ENCODE peak calls at places on chromosome 21, in five cellular contexts. One of them, this sample, is unnamed.

GRCh38 chr21:31420354-31420753 is 76.3 kb upstream of the TIAM1 start:
- DNase-seq in stimulated activated naive B cell treated with anti-CD40 and anti-IgM and Interleukin-4, amounts not matched to agents 10 μg/mL and 1 μg/mL and 100 μg/mL, for 72 hours: no peak
- DNase-seq in upper lobe of right lung: no peak
- DNase-seq in stimulated activated CD4-positive, alpha-beta T cell treated with anti-CD3 and anti-CD28 coated beads, TNF-alpha, amount 100 ng/mL, for 48 hours: no peak
- DNase-seq in substantia nigra: no peak
- DNase-seq in this sample: no peak

GRCh38 chr21:34670962-34671348 is 2.2 kb downstream of the CLIC6 start:
- DNase-seq in stimulated activated naive B cell treated with anti-CD40 and anti-IgM and Interleukin-4, amounts not matched to agents 10 μg/mL and 1 μg/mL and 100 μg/mL, for 72 hours: no peak
- DNase-seq in upper lobe of right lung: no peak
- DNase-seq in stimulated activated CD4-positive, alpha-beta T cell treated with anti-CD3 and anti-CD28 coated beads, TNF-alpha, amount 100 ng/mL, for 48 hours: no peak
- DNase-seq in substantia nigra: no peak
- DNase-seq in this sample: peak

GRCh38 chr21:44508426-44508710 is 31.6 kb downstream of the KRTAP10-1 start:
- DNase-seq in stimulated activated naive B cell treated with anti-CD40 and anti-IgM and Interleukin-4, amounts not matched to agents 10 μg/mL and 1 μg/mL and 100 μg/mL, for 72 hours: no peak
- DNase-seq in upper lobe of right lung: no peak
- DNase-seq in stimulated activated CD4-positive, alpha-beta T cell treated with anti-CD3 and anti-CD28 coated beads, TNF-alpha, amount 100 ng/mL, for 48 hours: no peak
- DNase-seq in substantia nigra: no peak
- DNase-seq in this sample: no peak

GRCh38 chr21:39660191-39660590 is 47.5 kb downstream of the B3GALT5 start:
- DNase-seq in stimulated activated naive B cell treated with anti-CD40 and anti-IgM and Interleukin-4, amounts not matched to agents 10 μg/mL and 1 μg/mL and 100 μg/mL, for 72 hours: no peak
- DNase-seq in upper lobe of right lung: no peak
- DNase-seq in stimulated activated CD4-positive, alpha-beta T cell treated with anti-CD3 and anti-CD28 coated beads, TNF-alpha, amount 100 ng/mL, for 48 hours: no peak
- DNase-seq in substantia nigra: no peak
- DNase-seq in this sample: no peak

GRCh38 chr21:45962531-45963224 is 18.9 kb upstream of the COL6A1 start:
- DNase-seq in stimulated activated naive B cell treated with anti-CD40 and anti-IgM and Interleukin-4, amounts not matched to agents 10 μg/mL and 1 μg/mL and 100 μg/mL, for 72 hours: no peak
- DNase-seq in upper lobe of right lung: no peak
- DNase-seq in stimulated activated CD4-positive, alpha-beta T cell treated with anti-CD3 and anti-CD28 coated beads, TNF-alpha, amount 100 ng/mL, for 48 hours: no peak
- DNase-seq in substantia nigra: no peak
- DNase-seq in this sample: no peak

GRCh38 chr21:32955307-32955937 is 70.3 kb upstream of the OLIG2 start:
- DNase-seq in stimulated activated naive B cell treated with anti-CD40 and anti-IgM and Interleukin-4, amounts not matched to agents 10 μg/mL and 1 μg/mL and 100 μg/mL, for 72 hours: no peak
- DNase-seq in upper lobe of right lung: no peak
- DNase-seq in stimulated activated CD4-positive, alpha-beta T cell treated with anti-CD3 and anti-CD28 coated beads, TNF-alpha, amount 100 ng/mL, for 48 hours: no peak
- DNase-seq in substantia nigra: peak
- DNase-seq in this sample: no peak

GRCh38 chr21:35909456-35910178 is 150.7 kb downstream of the SETD4 start:
- DNase-seq in stimulated activated naive B cell treated with anti-CD40 and anti-IgM and Interleukin-4, amounts not matched to agents 10 μg/mL and 1 μg/mL and 100 μg/mL, for 72 hours: no peak
- DNase-seq in upper lobe of right lung: no peak
- DNase-seq in stimulated activated CD4-positive, alpha-beta T cell treated with anti-CD3 and anti-CD28 coated beads, TNF-alpha, amount 100 ng/mL, for 48 hours: no peak
- DNase-seq in substantia nigra: no peak
- DNase-seq in this sample: no peak

GRCh38 chr21:46323227-46323709 is 402 bp downstream of the C21orf58 start:
- DNase-seq in stimulated activated naive B cell treated with anti-CD40 and anti-IgM and Interleukin-4, amounts not matched to agents 10 μg/mL and 1 μg/mL and 100 μg/mL, for 72 hours: no peak
- DNase-seq in upper lobe of right lung: no peak
- DNase-seq in stimulated activated CD4-positive, alpha-beta T cell treated with anti-CD3 and anti-CD28 coated beads, TNF-alpha, amount 100 ng/mL, for 48 hours: no peak
- DNase-seq in substantia nigra: no peak
- DNase-seq in this sample: peak

GRCh38 chr21:29196664-29197052 is 66.2 kb downstream of the MAP3K7CL start:
- DNase-seq in stimulated activated naive B cell treated with anti-CD40 and anti-IgM and Interleukin-4, amounts not matched to agents 10 μg/mL and 1 μg/mL and 100 μg/mL, for 72 hours: no peak
- DNase-seq in upper lobe of right lung: no peak
- DNase-seq in stimulated activated CD4-positive, alpha-beta T cell treated with anti-CD3 and anti-CD28 coated beads, TNF-alpha, amount 100 ng/mL, for 48 hours: no peak
- DNase-seq in substantia nigra: no peak
- DNase-seq in this sample: peak

GRCh38 chr21:41024341-41025056 is 143.5 kb upstream of the BACE2 start:
- DNase-seq in stimulated activated naive B cell treated with anti-CD40 and anti-IgM and Interleukin-4, amounts not matched to agents 10 μg/mL and 1 μg/mL and 100 μg/mL, for 72 hours: no peak
- DNase-seq in upper lobe of right lung: no peak
- DNase-seq in stimulated activated CD4-positive, alpha-beta T cell treated with anti-CD3 and anti-CD28 coated beads, TNF-alpha, amount 100 ng/mL, for 48 hours: no peak
- DNase-seq in substantia nigra: peak
- DNase-seq in this sample: no peak

GRCh38 chr21:17726047-17726446 is 93.1 kb downstream of the C21orf91 start:
- DNase-seq in stimulated activated naive B cell treated with anti-CD40 and anti-IgM and Interleukin-4, amounts not matched to agents 10 μg/mL and 1 μg/mL and 100 μg/mL, for 72 hours: no peak
- DNase-seq in upper lobe of right lung: no peak
- DNase-seq in stimulated activated CD4-positive, alpha-beta T cell treated with anti-CD3 and anti-CD28 coated beads, TNF-alpha, amount 100 ng/mL, for 48 hours: no peak
- DNase-seq in substantia nigra: no peak
- DNase-seq in this sample: no peak

GRCh38 chr21:36767096-36767495 is 68.2 kb downstream of the SIM2 start:
- DNase-seq in stimulated activated naive B cell treated with anti-CD40 and anti-IgM and Interleukin-4, amounts not matched to agents 10 μg/mL and 1 μg/mL and 100 μg/mL, for 72 hours: no peak
- DNase-seq in upper lobe of right lung: no peak
- DNase-seq in stimulated activated CD4-positive, alpha-beta T cell treated with anti-CD3 and anti-CD28 coated beads, TNF-alpha, amount 100 ng/mL, for 48 hours: no peak
- DNase-seq in substantia nigra: no peak
- DNase-seq in this sample: no peak

GRCh38 chr21:46095814-46096595 is 1.9 kb upstream of the COL6A2 start:
- DNase-seq in stimulated activated naive B cell treated with anti-CD40 and anti-IgM and Interleukin-4, amounts not matched to agents 10 μg/mL and 1 μg/mL and 100 μg/mL, for 72 hours: no peak
- DNase-seq in upper lobe of right lung: peak
- DNase-seq in stimulated activated CD4-positive, alpha-beta T cell treated with anti-CD3 and anti-CD28 coated beads, TNF-alpha, amount 100 ng/mL, for 48 hours: no peak
- DNase-seq in substantia nigra: no peak
- DNase-seq in this sample: peak

GRCh38 chr21:17370263-17370662 is 142.6 kb upstream of the CXADR start:
- DNase-seq in stimulated activated naive B cell treated with anti-CD40 and anti-IgM and Interleukin-4, amounts not matched to agents 10 μg/mL and 1 μg/mL and 100 μg/mL, for 72 hours: no peak
- DNase-seq in upper lobe of right lung: peak
- DNase-seq in stimulated activated CD4-positive, alpha-beta T cell treated with anti-CD3 and anti-CD28 coated beads, TNF-alpha, amount 100 ng/mL, for 48 hours: no peak
- DNase-seq in substantia nigra: no peak
- DNase-seq in this sample: no peak

GRCh38 chr21:15009964-15010363 is 54.8 kb downstream of the NRIP1 start:
- DNase-seq in stimulated activated naive B cell treated with anti-CD40 and anti-IgM and Interleukin-4, amounts not matched to agents 10 μg/mL and 1 μg/mL and 100 μg/mL, for 72 hours: no peak
- DNase-seq in upper lobe of right lung: no peak
- DNase-seq in stimulated activated CD4-positive, alpha-beta T cell treated with anti-CD3 and anti-CD28 coated beads, TNF-alpha, amount 100 ng/mL, for 48 hours: no peak
- DNase-seq in substantia nigra: no peak
- DNase-seq in this sample: no peak

GRCh38 chr21:39724944-39725343 is 20.0 kb upstream of the IGSF5 start:
- DNase-seq in stimulated activated naive B cell treated with anti-CD40 and anti-IgM and Interleukin-4, amounts not matched to agents 10 μg/mL and 1 μg/mL and 100 μg/mL, for 72 hours: no peak
- DNase-seq in upper lobe of right lung: no peak
- DNase-seq in stimulated activated CD4-positive, alpha-beta T cell treated with anti-CD3 and anti-CD28 coated beads, TNF-alpha, amount 100 ng/mL, for 48 hours: no peak
- DNase-seq in substantia nigra: no peak
- DNase-seq in this sample: no peak

GRCh38 chr21:45872902-45873301 is 108.7 kb upstream of the COL6A1 start:
- DNase-seq in stimulated activated naive B cell treated with anti-CD40 and anti-IgM and Interleukin-4, amounts not matched to agents 10 μg/mL and 1 μg/mL and 100 μg/mL, for 72 hours: no peak
- DNase-seq in upper lobe of right lung: no peak
- DNase-seq in stimulated activated CD4-positive, alpha-beta T cell treated with anti-CD3 and anti-CD28 coated beads, TNF-alpha, amount 100 ng/mL, for 48 hours: no peak
- DNase-seq in substantia nigra: no peak
- DNase-seq in this sample: no peak

GRCh38 chr21:15495965-15496364 is 233.8 kb upstream of the USP25 start:
- DNase-seq in stimulated activated naive B cell treated with anti-CD40 and anti-IgM and Interleukin-4, amounts not matched to agents 10 μg/mL and 1 μg/mL and 100 μg/mL, for 72 hours: no peak
- DNase-seq in upper lobe of right lung: no peak
- DNase-seq in stimulated activated CD4-positive, alpha-beta T cell treated with anti-CD3 and anti-CD28 coated beads, TNF-alpha, amount 100 ng/mL, for 48 hours: no peak
- DNase-seq in substantia nigra: no peak
- DNase-seq in this sample: no peak

GRCh38 chr21:29194847-29195246 is 64.4 kb downstream of the MAP3K7CL start:
- DNase-seq in stimulated activated naive B cell treated with anti-CD40 and anti-IgM and Interleukin-4, amounts not matched to agents 10 μg/mL and 1 μg/mL and 100 μg/mL, for 72 hours: no peak
- DNase-seq in upper lobe of right lung: no peak
- DNase-seq in stimulated activated CD4-positive, alpha-beta T cell treated with anti-CD3 and anti-CD28 coated beads, TNF-alpha, amount 100 ng/mL, for 48 hours: no peak
- DNase-seq in substantia nigra: no peak
- DNase-seq in this sample: no peak

GRCh38 chr21:44929799-44930542 is 9.3 kb upstream of the ITGB2 start:
- DNase-seq in stimulated activated naive B cell treated with anti-CD40 and anti-IgM and Interleukin-4, amounts not matched to agents 10 μg/mL and 1 μg/mL and 100 μg/mL, for 72 hours: no peak
- DNase-seq in upper lobe of right lung: peak
- DNase-seq in stimulated activated CD4-positive, alpha-beta T cell treated with anti-CD3 and anti-CD28 coated beads, TNF-alpha, amount 100 ng/mL, for 48 hours: no peak
- DNase-seq in substantia nigra: no peak
- DNase-seq in this sample: no peak

GRCh38 chr21:44000360-44000759 is 11.7 kb upstream of the TRAPPC10 start:
- DNase-seq in stimulated activated naive B cell treated with anti-CD40 and anti-IgM and Interleukin-4, amounts not matched to agents 10 μg/mL and 1 μg/mL and 100 μg/mL, for 72 hours: no peak
- DNase-seq in upper lobe of right lung: no peak
- DNase-seq in stimulated activated CD4-positive, alpha-beta T cell treated with anti-CD3 and anti-CD28 coated beads, TNF-alpha, amount 100 ng/mL, for 48 hours: no peak
- DNase-seq in substantia nigra: peak
- DNase-seq in this sample: no peak

GRCh38 chr21:35150562-35151226 is 101.6 kb upstream of the RUNX1 start:
- DNase-seq in stimulated activated naive B cell treated with anti-CD40 and anti-IgM and Interleukin-4, amounts not matched to agents 10 μg/mL and 1 μg/mL and 100 μg/mL, for 72 hours: no peak
- DNase-seq in upper lobe of right lung: no peak
- DNase-seq in stimulated activated CD4-positive, alpha-beta T cell treated with anti-CD3 and anti-CD28 coated beads, TNF-alpha, amount 100 ng/mL, for 48 hours: no peak
- DNase-seq in substantia nigra: no peak
- DNase-seq in this sample: no peak

GRCh38 chr21:34511154-34511553 is 856 bp downstream of the KCNE1 start:
- DNase-seq in stimulated activated naive B cell treated with anti-CD40 and anti-IgM and Interleukin-4, amounts not matched to agents 10 μg/mL and 1 μg/mL and 100 μg/mL, for 72 hours: no peak
- DNase-seq in upper lobe of right lung: no peak
- DNase-seq in stimulated activated CD4-positive, alpha-beta T cell treated with anti-CD3 and anti-CD28 coated beads, TNF-alpha, amount 100 ng/mL, for 48 hours: no peak
- DNase-seq in substantia nigra: no peak
- DNase-seq in this sample: no peak

GRCh38 chr21:44618504-44618903 is 6.6 kb downstream of the KRTAP10-8 start:
- DNase-seq in stimulated activated naive B cell treated with anti-CD40 and anti-IgM and Interleukin-4, amounts not matched to agents 10 μg/mL and 1 μg/mL and 100 μg/mL, for 72 hours: no peak
- DNase-seq in upper lobe of right lung: peak
- DNase-seq in stimulated activated CD4-positive, alpha-beta T cell treated with anti-CD3 and anti-CD28 coated beads, TNF-alpha, amount 100 ng/mL, for 48 hours: no peak
- DNase-seq in substantia nigra: no peak
- DNase-seq in this sample: no peak

GRCh38 chr21:44377922-44378645 is 24.7 kb downstream of the TRPM2 start:
- DNase-seq in stimulated activated naive B cell treated with anti-CD40 and anti-IgM and Interleukin-4, amounts not matched to agents 10 μg/mL and 1 μg/mL and 100 μg/mL, for 72 hours: no peak
- DNase-seq in upper lobe of right lung: peak
- DNase-seq in stimulated activated CD4-positive, alpha-beta T cell treated with anti-CD3 and anti-CD28 coated beads, TNF-alpha, amount 100 ng/mL, for 48 hours: no peak
- DNase-seq in substantia nigra: no peak
- DNase-seq in this sample: no peak

GRCh38 chr21:38048241-38048640 is 132.0 kb upstream of the KCNJ6 start:
- DNase-seq in stimulated activated naive B cell treated with anti-CD40 and anti-IgM and Interleukin-4, amounts not matched to agents 10 μg/mL and 1 μg/mL and 100 μg/mL, for 72 hours: no peak
- DNase-seq in upper lobe of right lung: no peak
- DNase-seq in stimulated activated CD4-positive, alpha-beta T cell treated with anti-CD3 and anti-CD28 coated beads, TNF-alpha, amount 100 ng/mL, for 48 hours: no peak
- DNase-seq in substantia nigra: no peak
- DNase-seq in this sample: no peak

GRCh38 chr21:45320991-45321656 is 33.4 kb upstream of the POFUT2 start:
- DNase-seq in stimulated activated naive B cell treated with anti-CD40 and anti-IgM and Interleukin-4, amounts not matched to agents 10 μg/mL and 1 μg/mL and 100 μg/mL, for 72 hours: no peak
- DNase-seq in upper lobe of right lung: peak
- DNase-seq in stimulated activated CD4-positive, alpha-beta T cell treated with anti-CD3 and anti-CD28 coated beads, TNF-alpha, amount 100 ng/mL, for 48 hours: no peak
- DNase-seq in substantia nigra: no peak
- DNase-seq in this sample: no peak

GRCh38 chr21:45317401-45318145 is 29.9 kb upstream of the POFUT2 start:
- DNase-seq in stimulated activated naive B cell treated with anti-CD40 and anti-IgM and Interleukin-4, amounts not matched to agents 10 μg/mL and 1 μg/mL and 100 μg/mL, for 72 hours: no peak
- DNase-seq in upper lobe of right lung: peak
- DNase-seq in stimulated activated CD4-positive, alpha-beta T cell treated with anti-CD3 and anti-CD28 coated beads, TNF-alpha, amount 100 ng/mL, for 48 hours: no peak
- DNase-seq in substantia nigra: no peak
- DNase-seq in this sample: no peak

GRCh38 chr21:43343095-43343991 is 83.6 kb downstream of the SIK1 start:
- DNase-seq in stimulated activated naive B cell treated with anti-CD40 and anti-IgM and Interleukin-4, amounts not matched to agents 10 μg/mL and 1 μg/mL and 100 μg/mL, for 72 hours: no peak
- DNase-seq in upper lobe of right lung: peak
- DNase-seq in stimulated activated CD4-positive, alpha-beta T cell treated with anti-CD3 and anti-CD28 coated beads, TNF-alpha, amount 100 ng/mL, for 48 hours: no peak
- DNase-seq in substantia nigra: no peak
- DNase-seq in this sample: no peak

GRCh38 chr21:15293251-15293650 is 228.5 kb upstream of the NRIP1 start:
- DNase-seq in stimulated activated naive B cell treated with anti-CD40 and anti-IgM and Interleukin-4, amounts not matched to agents 10 μg/mL and 1 μg/mL and 100 μg/mL, for 72 hours: no peak
- DNase-seq in upper lobe of right lung: no peak
- DNase-seq in stimulated activated CD4-positive, alpha-beta T cell treated with anti-CD3 and anti-CD28 coated beads, TNF-alpha, amount 100 ng/mL, for 48 hours: no peak
- DNase-seq in substantia nigra: no peak
- DNase-seq in this sample: no peak

GRCh38 chr21:41584603-41585176 is 76.7 kb upstream of the TMPRSS2 start:
- DNase-seq in stimulated activated naive B cell treated with anti-CD40 and anti-IgM and Interleukin-4, amounts not matched to agents 10 μg/mL and 1 μg/mL and 100 μg/mL, for 72 hours: no peak
- DNase-seq in upper lobe of right lung: peak
- DNase-seq in stimulated activated CD4-positive, alpha-beta T cell treated with anti-CD3 and anti-CD28 coated beads, TNF-alpha, amount 100 ng/mL, for 48 hours: no peak
- DNase-seq in substantia nigra: no peak
- DNase-seq in this sample: no peak

This sample was measured in GM10248.